ENCODE peak calls at places on chromosomes 11 and 22, in four cellular contexts. One of them, this sample, is unnamed.

GRCh38 chr11:63888170-63889086 is 28.5 kb downstream of the RCOR2 start:
- DNase-seq in K562: peak
- DNase-seq in GM12878: no peak
- DNase-seq in HepG2: peak
- DNase-seq in this sample: peak

GRCh38 chr11:78735711-78736110 is 161.0 kb upstream of the NARS2 start:
- DNase-seq in GM12878: no peak
- DNase-seq in HepG2: no peak
- DNase-seq in K562: no peak
- DNase-seq in this sample: no peak

GRCh38 chr11:119513141-119513805 is 90.3 kb upstream of the THY1 start:
- DNase-seq in GM12878: no peak
- DNase-seq in HepG2: no peak
- DNase-seq in K562: no peak
- DNase-seq in this sample: no peak

GRCh38 chr11:31045335-31045734 is 324.2 kb downstream of the DCDC1 start:
- DNase-seq in GM12878: no peak
- DNase-seq in HepG2: peak
- DNase-seq in K562: no peak
- DNase-seq in this sample: no peak

GRCh38 chr22:43031617-43032016 is 16.7 kb upstream of the PACSIN2 start:
- DNase-seq in K562: no peak
- DNase-seq in GM12878: no peak
- DNase-seq in HepG2: no peak
- DNase-seq in this sample: no peak

GRCh38 chr22:19730662-19731360 is 7.5 kb downstream of the GP1BB start:
- DNase-seq in HepG2: peak
- DNase-seq in K562: peak
- DNase-seq in GM12878: no peak
- DNase-seq in this sample: peak

GRCh38 chr22:29706493-29706892 is 13.3 kb upstream of the CABP7 start:
- DNase-seq in K562: no peak
- DNase-seq in HepG2: no peak
- DNase-seq in GM12878: no peak
- DNase-seq in this sample: peak

GRCh38 chr11:80082386-80082785 is 641.6 kb upstream of the TENM4 start:
- DNase-seq in HepG2: no peak
- DNase-seq in GM12878: no peak
- DNase-seq in K562: no peak
- DNase-seq in this sample: no peak

GRCh38 chr11:34940026-34940677 is 23.7 kb downstream of the PDHX start:
- DNase-seq in K562: no peak
- DNase-seq in HepG2: no peak
- DNase-seq in GM12878: no peak
- DNase-seq in this sample: no peak

GRCh38 chr22:29291215-29291614 is 15.2 kb upstream of the GAS2L1 start:
- DNase-seq in HepG2: no peak
- DNase-seq in GM12878: no peak
- DNase-seq in K562: no peak
- DNase-seq in this sample: no peak

GRCh38 chr11:130908770-130909625 is 7.3 kb downstream of the SNX19 start:
- DNase-seq in GM12878: no peak
- DNase-seq in K562: no peak
- DNase-seq in HepG2: no peak
- DNase-seq in this sample: no peak

GRCh38 chr11:32918427-32918826 is 25.8 kb downstream of the QSER1 start:
- DNase-seq in K562: no peak
- DNase-seq in HepG2: no peak
- DNase-seq in GM12878: no peak
- DNase-seq in this sample: no peak

GRCh38 chr11:82960000-82960778 is 58.7 kb downstream of the DDIAS start:
- DNase-seq in HepG2: no peak
- DNase-seq in K562: no peak
- DNase-seq in GM12878: peak
- DNase-seq in this sample: no peak

GRCh38 chr11:112363527-112363926 is 102.9 kb upstream of the PLET1 start:
- DNase-seq in HepG2: no peak
- DNase-seq in GM12878: no peak
- DNase-seq in K562: no peak
- DNase-seq in this sample: no peak

GRCh38 chr11:110362916-110363574 is 66.6 kb upstream of the RDX start:
- DNase-seq in GM12878: no peak
- DNase-seq in HepG2: peak
- DNase-seq in K562: no peak
- DNase-seq in this sample: peak

GRCh38 chr11:57770793-57771192 is 9.2 kb downstream of the CTNND1 start:
- DNase-seq in HepG2: no peak
- DNase-seq in GM12878: no peak
- DNase-seq in K562: no peak
- DNase-seq in this sample: no peak

GRCh38 chr11:14542384-14542783 is 22.2 kb upstream of the PSMA1 start:
- DNase-seq in K562: no peak
- DNase-seq in GM12878: no peak
- DNase-seq in HepG2: no peak
- DNase-seq in this sample: no peak

GRCh38 chr11:92322225-92322624 is 97.6 kb downstream of the FAT3 start:
- DNase-seq in K562: no peak
- DNase-seq in GM12878: no peak
- DNase-seq in HepG2: no peak
- DNase-seq in this sample: no peak

GRCh38 chr11:73152861-73153483 is 10.9 kb upstream of the FCHSD2 start:
- DNase-seq in K562: no peak
- DNase-seq in HepG2: no peak
- DNase-seq in GM12878: peak
- DNase-seq in this sample: peak

GRCh38 chr11:78791254-78791653 is 216.6 kb upstream of the NARS2 start:
- DNase-seq in GM12878: no peak
- DNase-seq in HepG2: no peak
- DNase-seq in K562: no peak
- DNase-seq in this sample: no peak

GRCh38 chr11:32870676-32871075 is 21.9 kb upstream of the QSER1 start:
- DNase-seq in HepG2: no peak
- DNase-seq in K562: peak
- DNase-seq in GM12878: no peak
- DNase-seq in this sample: peak

GRCh38 chr22:44496844-44497217 is 1.2 kb downstream of the RTL6 start:
- DNase-seq in K562: no peak
- DNase-seq in HepG2: no peak
- DNase-seq in GM12878: no peak
- DNase-seq in this sample: no peak

GRCh38 chr11:12251651-12252560 is 125.5 kb upstream of the PARVA start:
- DNase-seq in GM12878: no peak
- DNase-seq in K562: no peak
- DNase-seq in HepG2: no peak
- DNase-seq in this sample: no peak

GRCh38 chr22:29621761-29622526 is 18.5 kb downstream of the NF2 start:
- DNase-seq in HepG2: peak
- DNase-seq in GM12878: no peak
- DNase-seq in K562: no peak
- DNase-seq in this sample: no peak

GRCh38 chr22:45335021-45335818 is 25.5 kb downstream of the FAM118A start:
- DNase-seq in GM12878: no peak
- DNase-seq in HepG2: no peak
- DNase-seq in K562: no peak
- DNase-seq in this sample: peak

GRCh38 chr11:79100093-79100704 is 340.6 kb downstream of the TENM4 start:
- DNase-seq in K562: peak
- DNase-seq in HepG2: peak
- DNase-seq in GM12878: no peak
- DNase-seq in this sample: peak

GRCh38 chr11:62501432-62501891 is 45.1 kb downstream of the AHNAK start:
- DNase-seq in HepG2: peak
- DNase-seq in GM12878: no peak
- DNase-seq in K562: no peak
- DNase-seq in this sample: no peak

GRCh38 chr11:34416088-34416487 is 22.6 kb upstream of the CAT start:
- DNase-seq in HepG2: no peak
- DNase-seq in K562: no peak
- DNase-seq in GM12878: no peak
- DNase-seq in this sample: no peak

GRCh38 chr11:108508653-108509593 is 10.7 kb upstream of the POGLUT3 start:
- DNase-seq in K562: no peak
- DNase-seq in GM12878: no peak
- DNase-seq in HepG2: no peak
- DNase-seq in this sample: no peak

GRCh38 chr11:441418-442274 is at the start of gene ANO9:
- DNase-seq in GM12878: no peak
- DNase-seq in K562: peak
- DNase-seq in HepG2: peak
- DNase-seq in this sample: peak

DNA sequence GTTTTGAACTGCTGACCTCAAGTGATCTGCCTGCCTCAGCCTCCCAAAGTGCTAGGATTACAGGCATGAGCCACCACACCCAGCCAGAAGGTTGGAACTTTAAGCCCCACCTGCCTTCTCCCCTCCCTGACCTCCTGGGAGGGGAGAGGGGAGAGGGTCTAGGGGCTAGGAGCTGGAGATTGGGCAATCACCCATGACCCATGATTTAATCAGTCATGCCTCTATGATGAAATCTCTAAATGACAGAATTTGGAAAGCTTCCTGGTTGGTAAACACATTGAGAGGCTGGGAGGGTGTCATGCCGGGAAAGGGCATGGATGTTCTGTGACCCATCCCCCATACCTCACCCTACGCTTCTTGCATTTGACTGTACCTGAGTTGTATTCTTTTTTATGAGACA is 17.1 kb upstream of the TFIP11 start:
- DNase-seq in HepG2: peak
- DNase-seq in K562: no peak
- DNase-seq in GM12878: no peak
- DNase-seq in this sample: no peak
- TF ChIP-seq CBFB in HepG2: no peak
- TF ChIP-seq CBFB in K562: no peak
- TF ChIP-seq CBFB in GM12878: no peak
- TF ChIP-seq CBFB in this sample: no peak

GRCh38 chr22:40426671-40427070 is 56.3 kb downstream of the SGSM3 start:
- DNase-seq in K562: no peak
- DNase-seq in GM12878: no peak
- DNase-seq in HepG2: no peak
- DNase-seq in this sample: no peak
- TF ChIP-seq CBFB in K562: no peak
- TF ChIP-seq CBFB in GM12878: no peak
- TF ChIP-seq CBFB in HepG2: no peak
- TF ChIP-seq CBFB in this sample: no peak

GRCh38 chr11:105201166-105201565 is 61.6 kb upstream of the CARD18 start:
- DNase-seq in HepG2: no peak
- DNase-seq in GM12878: no peak
- DNase-seq in K562: no peak
- DNase-seq in this sample: no peak
- TF ChIP-seq CBFB in HepG2: no peak
- TF ChIP-seq CBFB in GM12878: no peak
- TF ChIP-seq CBFB in K562: no peak
- TF ChIP-seq CBFB in this sample: no peak

GRCh38 chr22:49922926-49923325 is 4.5 kb downstream of the CRELD2 start:
- DNase-seq in HepG2: no peak
- DNase-seq in GM12878: no peak
- DNase-seq in K562: no peak
- DNase-seq in this sample: no peak
- TF ChIP-seq CBFB in HepG2: no peak
- TF ChIP-seq CBFB in GM12878: no peak
- TF ChIP-seq CBFB in K562: no peak
- TF ChIP-seq CBFB in this sample: no peak

GRCh38 chr11:70464509-70465361 is 66.4 kb downstream of the CTTN start:
- DNase-seq in HepG2: no peak
- DNase-seq in K562: no peak
- DNase-seq in GM12878: no peak
- DNase-seq in this sample: no peak
- TF ChIP-seq CBFB in HepG2: no peak
- TF ChIP-seq CBFB in K562: no peak
- TF ChIP-seq CBFB in GM12878: no peak
- TF ChIP-seq CBFB in this sample: no peak

GRCh38 chr11:118343248-118343647 is 743 bp upstream of the CD3D start:
- DNase-seq in GM12878: no peak
- DNase-seq in K562: no peak
- DNase-seq in HepG2: no peak
- DNase-seq in this sample: no peak

GRCh38 chr11:118340437-118340836 is 2.1 kb downstream of the CD3D start:
- DNase-seq in GM12878: no peak
- DNase-seq in HepG2: no peak
- DNase-seq in K562: no peak
- DNase-seq in this sample: no peak

GRCh38 chr11:118341749-118342489 is 586 bp downstream of the CD3D start:
- DNase-seq in GM12878: no peak
- DNase-seq in K562: no peak
- DNase-seq in HepG2: peak
- DNase-seq in this sample: no peak

GRCh38 chr11:118342503-118343161 is at the start of gene CD3D:
- DNase-seq in GM12878: no peak
- DNase-seq in K562: peak
- DNase-seq in HepG2: peak
- DNase-seq in this sample: no peak

GRCh38 chr11:118343981-118344521 is at the start of gene CD3G:
- DNase-seq in K562: no peak
- DNase-seq in HepG2: no peak
- DNase-seq in GM12878: no peak
- DNase-seq in this sample: no peak
- TF ChIP-seq CBFB in K562: no peak
- TF ChIP-seq CBFB in HepG2: no peak
- TF ChIP-seq CBFB in GM12878: no peak
- TF ChIP-seq CBFB in this sample: no peak

DNA sequence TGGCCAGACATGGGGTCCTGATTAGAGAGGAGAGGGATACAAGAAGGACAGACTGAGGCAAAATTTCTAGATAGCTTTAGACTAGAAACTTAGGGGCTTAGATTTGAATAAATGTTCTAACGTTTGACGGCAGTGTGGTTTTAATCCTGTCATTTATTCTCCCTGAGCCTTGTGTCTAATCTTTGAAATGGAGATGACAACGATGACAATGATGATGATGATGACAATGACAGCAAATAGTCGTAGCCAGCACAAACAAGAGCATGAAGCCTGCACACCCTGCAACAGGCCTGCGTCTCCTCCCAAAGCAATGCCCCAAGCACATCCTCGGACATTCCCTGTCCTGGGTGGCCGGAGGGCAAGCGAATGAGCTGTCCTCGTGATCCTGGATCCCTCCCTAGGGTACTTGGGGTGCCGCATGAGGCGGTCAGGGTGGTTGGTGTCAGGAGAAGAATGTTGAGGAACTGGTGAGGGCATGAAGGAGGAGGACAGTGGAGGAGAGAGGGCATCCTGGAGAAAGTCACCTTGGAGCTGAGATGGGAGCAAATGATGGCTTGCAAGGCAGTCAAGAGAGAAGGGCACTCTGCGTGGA is 502.1 kb upstream of the B3GAT1 start:
- DNase-seq in K562: no peak
- DNase-seq in HepG2: no peak
- DNase-seq in GM12878: no peak
- DNase-seq in this sample: no peak
- TF ChIP-seq CBFB in K562: no peak
- TF ChIP-seq CBFB in HepG2: no peak
- TF ChIP-seq CBFB in GM12878: no peak
- TF ChIP-seq CBFB in this sample: no peak